ENCODE peak calls at places on chromosome 18, in four cellular contexts. L is bronchial epithelial cell; V is CD8-positive, alpha-beta memory T cell; B is K562. A is an unnamed sample.

GRCh38 chr18:48165104-48165866 is 234.8 kb upstream of the SMAD2 start:
- DNase-seq in L (no peak), V (no peak), B (no peak), A (no peak)

GRCh38 chr18:42976869-42977268 is 138.6 kb downstream of the RIT2 start:
- DNase-seq in L (no peak), V (no peak), B (no peak), A (no peak)

GRCh38 chr18:66603941-66604627 is at the start of gene CDH19:
- DNase-seq in L (no peak), V (no peak), B (no peak), A (no peak)

GRCh38 chr18:5884375-5884774 is 10.9 kb downstream of the TMEM200C start:
- DNase-seq in L (no peak), V (no peak), B (no peak), A (no peak)

GRCh38 chr18:79941473-79942119 is 9.9 kb downstream of the SLC66A2 start:
- DNase-seq in L (peak), V (no peak), B (no peak), A (no peak)

GRCh38 chr18:80109676-80110078 is 615 bp downstream of the ADNP2 start:
- DNase-seq in L (peak), V (peak), B (no peak), A (no peak)

GRCh38 chr18:55781481-55781957 is 193.5 kb upstream of the TCF4 start:
- DNase-seq in L (peak), V (no peak), B (no peak), A (no peak)

GRCh38 chr18:22485808-22486244 is 68.1 kb upstream of the CTAGE1 start:
- DNase-seq in L (peak), V (no peak), B (no peak), A (no peak)

GRCh38 chr18:52716926-52717325 is 376.9 kb downstream of the DCC start:
- DNase-seq in L (peak), V (no peak), B (no peak), A (no peak)

GRCh38 chr18:13279181-13280065 is 60.9 kb downstream of the LDLRAD4 start:
- DNase-seq in L (no peak), V (no peak), B (no peak), A (no peak)

GRCh38 chr18:28174181-28174906 is 2.6 kb downstream of the CDH2 start:
- DNase-seq in L (no peak), V (no peak), B (no peak), A (no peak)

GRCh38 chr18:41150316-41150715 is 804.7 kb upstream of the PIK3C3 start:
- DNase-seq in L (peak), V (no peak), B (no peak), A (no peak)

GRCh38 chr18:76262956-76263955 is 231.8 kb downstream of the ZNF516 start:
- DNase-seq in L (no peak), V (no peak), B (no peak), A (no peak)

GRCh38 chr18:76264851-76265250 is 230.2 kb downstream of the ZNF516 start:
- DNase-seq in L (no peak), V (no peak), B (no peak), A (no peak)

GRCh38 chr18:76265375-76266225 is 229.4 kb downstream of the ZNF516 start:
- DNase-seq in L (no peak), V (no peak), B (no peak), A (no peak)

GRCh38 chr18:76264073-76264472 is 231.0 kb downstream of the ZNF516 start:
- DNase-seq in L (peak), V (no peak), B (no peak), A (no peak)

DNA sequence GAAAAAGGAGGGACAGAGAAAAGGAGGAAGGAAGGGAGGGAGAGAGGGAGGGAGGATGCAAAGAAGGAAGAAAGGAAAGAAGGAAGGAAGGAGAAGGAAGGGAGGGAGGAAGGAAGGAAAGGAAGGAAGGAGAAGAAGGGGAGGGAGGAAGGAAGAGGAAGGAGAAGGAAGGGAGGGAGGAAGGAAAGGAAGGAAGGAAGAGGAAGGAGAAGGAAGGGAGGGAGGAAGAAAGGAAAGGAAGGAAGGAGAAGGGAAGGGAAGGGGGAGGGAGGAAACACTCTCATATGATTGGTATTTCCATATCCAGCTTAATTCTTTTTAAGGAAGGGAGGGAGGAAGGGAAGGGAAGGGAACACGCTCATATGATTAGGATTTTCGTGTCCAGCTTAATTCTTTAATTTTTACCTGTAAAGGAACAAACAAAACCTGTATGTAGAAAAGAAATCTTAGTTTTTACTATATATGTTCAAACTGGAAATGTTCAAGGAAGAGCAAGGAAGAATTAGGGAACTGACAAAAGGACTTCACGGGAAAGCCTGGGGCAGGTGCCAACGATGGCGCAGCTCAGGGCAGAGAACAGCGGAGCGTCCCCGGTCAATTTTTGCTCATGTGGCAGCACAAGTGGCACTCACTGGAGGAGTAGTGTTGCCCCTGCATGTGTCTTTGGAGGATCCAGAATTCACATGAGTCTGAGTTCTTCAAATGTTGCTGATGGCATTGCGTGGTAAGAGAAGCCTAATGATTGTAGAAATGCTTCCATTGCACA is 228.6 kb downstream of the ZNF516 start:
- DNase-seq in L (no peak), V (no peak), B (no peak), A (no peak)
- H3K4me3 ChIP-seq in L (no peak), V (no peak), B (no peak), A (no peak)

GRCh38 chr18:36283448-36283847 is 14.1 kb upstream of the FHOD3 start:
- DNase-seq in L (no peak), V (no peak), B (no peak), A (no peak)

GRCh38 chr18:36284671-36285295 is 12.7 kb upstream of the FHOD3 start:
- DNase-seq in L (peak), V (peak), B (peak), A (peak)

GRCh38 chr18:36287653-36288052 is 9.9 kb upstream of the FHOD3 start:
- DNase-seq in L (no peak), V (no peak), B (no peak), A (no peak)

GRCh38 chr18:36281941-36282340 is 15.6 kb upstream of the FHOD3 start:
- DNase-seq in L (no peak), V (no peak), B (no peak), A (no peak)

DNA sequence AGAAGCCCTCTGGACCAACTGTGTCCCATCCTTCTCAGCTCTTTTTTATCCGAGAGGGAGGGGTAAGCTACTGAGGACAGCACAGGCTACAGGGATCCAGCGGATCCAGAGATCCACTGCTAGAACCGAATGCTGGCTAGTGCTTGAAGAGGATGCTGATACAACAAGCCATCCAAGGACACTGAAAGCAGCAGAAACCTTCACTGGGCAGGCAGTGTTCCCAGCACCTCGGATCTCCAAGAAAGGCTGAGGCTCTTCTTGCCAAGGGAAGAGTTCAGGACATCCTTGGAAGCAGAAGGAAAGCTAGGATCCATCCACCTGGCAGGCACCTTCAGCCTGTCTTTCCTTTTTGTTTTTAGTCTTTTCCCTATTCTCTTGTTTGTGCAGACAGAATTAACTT is 13.2 kb upstream of the FHOD3 start:
- DNase-seq in L (no peak), V (no peak), B (no peak), A (no peak)
- H3K4me3 ChIP-seq in L (no peak), V (no peak), B (no peak), A (no peak)

GRCh38 chr18:70973626-70974025 is 684.8 kb downstream of the SOCS6 start:
- DNase-seq in L (no peak), V (no peak), B (no peak), A (no peak)
- H3K4me3 ChIP-seq in L (no peak), V (no peak), B (no peak), A (no peak)

GRCh38 chr18:39839782-39840181 is 2115.3 kb upstream of the PIK3C3 start:
- DNase-seq in L (peak), V (no peak), B (no peak), A (no peak)

GRCh38 chr18:39842042-39842791 is 2112.8 kb upstream of the PIK3C3 start:
- DNase-seq in L (no peak), V (no peak), B (no peak), A (no peak)

GRCh38 chr18:39840406-39840805 is 2114.6 kb upstream of the PIK3C3 start:
- DNase-seq in L (peak), V (no peak), B (no peak), A (no peak)

GRCh38 chr18:39843546-39843945 is 2111.5 kb upstream of the PIK3C3 start:
- DNase-seq in L (no peak), V (no peak), B (no peak), A (no peak)

DNA sequence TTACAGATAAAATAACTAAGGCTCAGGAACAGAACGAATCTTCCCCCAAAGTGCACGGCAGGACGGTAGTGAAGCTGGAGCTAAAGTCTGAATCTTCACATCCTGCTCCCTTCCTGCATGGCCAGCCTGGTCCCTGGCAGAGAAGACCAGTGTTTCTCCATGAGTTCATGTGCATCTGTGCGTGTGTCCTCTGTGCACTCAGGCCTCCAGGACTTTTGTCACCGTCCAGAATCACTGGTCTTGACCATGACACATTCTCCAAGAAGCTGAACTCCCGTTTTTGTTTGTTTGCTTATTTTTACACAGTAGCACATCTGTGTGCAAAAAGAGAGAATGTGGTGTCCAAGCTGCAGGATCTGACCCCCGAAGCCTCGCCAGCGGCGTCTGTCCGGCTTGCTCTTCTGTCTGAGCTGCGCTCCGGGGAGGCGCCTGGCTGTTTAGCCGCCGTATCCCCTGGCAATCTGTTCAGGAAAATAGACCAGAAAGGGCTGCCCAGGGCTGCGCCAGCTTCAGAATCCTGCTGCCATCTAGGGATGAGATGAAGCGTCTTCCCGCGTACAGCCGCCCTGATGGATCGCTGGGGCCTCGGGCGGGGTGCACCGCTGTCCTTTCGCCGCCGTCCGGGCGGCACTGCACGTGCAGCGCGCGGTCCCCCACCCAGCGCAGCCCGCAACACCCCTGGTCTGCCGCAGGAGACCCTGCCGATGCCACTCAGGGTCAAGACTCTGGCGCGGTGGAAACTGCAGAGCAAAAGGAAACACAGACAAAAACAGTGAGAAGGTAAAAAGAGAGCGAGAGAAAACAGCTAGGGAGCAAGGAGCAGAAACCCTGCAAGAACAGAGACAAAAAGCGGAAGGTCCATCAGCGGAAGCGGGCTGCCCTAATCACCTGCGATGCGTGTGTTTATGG is 2113.6 kb upstream of the PIK3C3 start:
- DNase-seq in L (peak), V (no peak), B (no peak), A (no peak)
- H3K4me3 ChIP-seq in L (peak), V (no peak), B (no peak), A (no peak)

A was measured in Jurkat, Clone E6-1.